ENCODE peak calls at places on chromosomes 13 and 19, in six cellular contexts. M is endodermal cell, Q is Peyer's patch, A is adrenal gland, T is HFFc6, N is thoracic aorta. O is an unnamed sample.

GRCh38 chr19:4284176-4284958 is 5.3 kb downstream of the SHD start:
- DNase-seq in M (peak), N (no peak), T (no peak), A (no peak), Q (peak), O (no peak)

GRCh38 chr19:10113592-10113963 is 2.1 kb downstream of the P2RY11 start:
- DNase-seq in M (no peak), A (no peak), Q (no peak), N (no peak), T (no peak), O (no peak)

GRCh38 chr13:86741762-86742285 is 929.3 kb upstream of the SLITRK5 start:
- DNase-seq in M (no peak), T (no peak), Q (no peak), N (no peak), A (no peak), O (no peak)

GRCh38 chr19:16876904-16877361 is 11.9 kb upstream of the F2RL3 start:
- DNase-seq in A (no peak), N (no peak), T (no peak), M (no peak), Q (no peak), O (no peak)

GRCh38 chr13:47337781-47338507 is 441.1 kb upstream of the HTR2A start:
- DNase-seq in N (no peak), M (peak), A (no peak), T (peak), Q (no peak), O (no peak)

GRCh38 chr13:81194362-81194761 is 853.4 kb upstream of the SPRY2 start:
- DNase-seq in A (no peak), Q (no peak), N (no peak), M (no peak), T (no peak), O (no peak)

GRCh38 chr19:2475018-2475701 is 767 bp upstream of the GADD45B start:
- DNase-seq in N (peak), M (peak), T (peak), Q (peak), A (peak), O (peak)

GRCh38 chr19:9878511-9879196 is 43.5 kb downstream of the PIN1 start:
- DNase-seq in A (no peak), N (no peak), T (no peak), M (no peak), Q (no peak), O (no peak)

GRCh38 chr19:54364775-54365257 is at the start of gene LAIR1:
- DNase-seq in N (no peak), T (no peak), M (no peak), A (no peak), Q (no peak), O (peak)

GRCh38 chr19:39296055-39296645 is at the start of gene IFNL1:
- DNase-seq in N (no peak), M (no peak), A (no peak), T (no peak), Q (no peak), O (peak)

GRCh38 chr13:62625214-62625613 is 1209.6 kb upstream of the PCDH20 start:
- DNase-seq in A (no peak), Q (no peak), M (no peak), T (no peak), N (no peak), O (no peak)

GRCh38 chr13:26759907-26760834 is at the start of gene GPR12:
- DNase-seq in T (no peak), A (no peak), M (peak), N (no peak), Q (no peak), O (no peak)

GRCh38 chr13:111531505-111531904 is 211.1 kb downstream of the TEX29 start:
- DNase-seq in M (no peak), Q (no peak), N (no peak), A (no peak), T (peak), O (no peak)
- TF ChIP-seq CTCF in M (no peak), Q (peak), N (no peak), A (no peak), T (no peak), O (peak)

GRCh38 chr19:33514885-33515485 is 6.6 kb downstream of the PEPD start:
- DNase-seq in Q (peak), T (peak), A (no peak), N (no peak), M (no peak), O (no peak)
- TF ChIP-seq CTCF in Q (no peak), T (no peak), A (no peak), N (no peak), M (no peak), O (no peak)

DNA sequence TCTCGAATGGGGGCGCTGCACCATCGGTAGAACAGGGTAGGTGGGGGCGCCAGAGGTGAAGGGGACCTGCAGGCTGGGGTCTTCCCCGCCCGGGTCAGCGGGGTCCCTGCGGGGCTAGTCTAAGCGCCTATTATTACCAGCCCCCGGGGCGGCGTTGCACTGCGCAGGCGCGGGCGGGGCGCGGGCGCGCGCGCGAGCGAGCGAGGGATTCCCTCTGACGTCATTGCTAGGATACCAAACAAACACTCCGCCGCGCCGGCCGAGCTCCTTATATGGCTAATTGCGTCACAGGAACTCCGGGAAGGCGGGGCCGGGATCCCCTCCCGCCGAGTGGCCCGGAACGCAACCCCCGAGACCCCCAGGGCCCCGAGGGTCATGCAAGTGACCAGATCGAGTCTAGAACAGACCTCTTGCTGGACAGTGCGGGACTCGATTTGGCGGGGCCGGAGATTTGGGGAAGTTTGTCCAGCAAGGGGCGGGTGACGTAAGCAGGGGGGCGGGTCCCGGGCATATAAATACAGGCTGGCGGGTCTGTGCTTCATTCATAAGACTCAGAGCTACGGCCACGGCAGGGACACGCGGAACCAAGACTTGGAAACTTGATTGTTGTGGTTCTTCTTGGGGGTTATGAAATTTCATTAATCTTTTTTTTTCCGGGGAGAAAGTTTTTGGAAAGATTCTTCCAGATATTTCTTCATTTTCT is at the start of gene FOSB:
- DNase-seq in M (peak), A (peak), T (peak), N (peak), Q (peak), O (peak)
- TF ChIP-seq CTCF in M (peak), A (no peak), T (peak), N (no peak), Q (no peak), O (no peak)

DNA sequence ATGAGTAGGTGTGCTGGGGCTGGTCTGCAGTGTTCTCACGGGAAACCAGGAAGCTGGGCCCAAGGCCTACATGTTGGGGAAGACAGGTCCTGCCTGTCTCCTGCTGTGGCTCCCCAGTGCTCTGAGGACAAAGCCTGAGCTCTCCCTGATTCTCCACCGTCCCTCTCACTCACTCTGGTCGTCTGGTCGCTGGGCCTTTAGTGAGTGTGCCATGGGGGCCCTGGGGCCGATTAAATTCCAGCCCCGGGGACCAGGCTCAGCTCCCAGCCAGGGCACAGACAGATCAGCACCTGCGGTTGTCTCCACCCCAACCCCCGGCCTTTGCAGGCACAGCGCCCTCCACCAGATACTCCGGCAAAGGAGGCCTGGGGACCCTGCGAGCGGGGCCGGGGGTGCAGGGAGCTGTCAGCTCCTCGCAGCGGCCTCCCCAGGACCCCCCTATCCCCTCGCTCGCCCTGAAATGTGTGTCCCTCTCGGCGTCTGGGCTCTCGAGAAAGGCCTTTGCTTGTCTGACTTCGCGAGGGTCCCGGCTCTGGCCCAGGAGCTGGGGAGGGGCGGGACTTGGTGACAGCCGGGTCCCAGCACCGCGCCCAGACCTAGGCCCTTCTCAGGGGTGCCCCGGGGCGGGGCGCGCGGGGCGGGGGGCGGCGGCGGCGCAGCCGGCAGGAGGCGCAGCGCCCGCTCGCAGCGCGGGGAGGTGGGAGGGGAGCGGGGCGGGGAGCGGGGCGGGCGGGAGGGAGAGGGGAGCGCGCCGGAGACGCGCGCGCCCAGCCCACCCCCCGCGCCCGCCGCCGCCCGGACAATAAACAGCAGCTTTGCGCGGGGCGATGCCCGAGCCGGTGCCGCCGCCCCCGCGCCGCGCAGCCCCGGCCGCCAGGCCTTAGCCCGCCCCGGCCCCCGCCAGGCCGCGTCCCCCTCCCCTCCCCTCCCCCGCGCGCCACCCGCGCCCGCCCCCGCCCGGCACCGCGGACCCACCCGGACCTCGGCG is at the start of gene PALM:
- DNase-seq in Q (no peak), A (no peak), N (no peak), T (no peak), M (peak), O (peak)
- TF ChIP-seq CTCF in Q (no peak), A (no peak), N (no peak), T (no peak), M (peak), O (peak)

GRCh38 chr19:6241056-6241455 is 38.7 kb downstream of the MLLT1 start:
- DNase-seq in Q (peak), M (no peak), N (no peak), T (no peak), A (no peak), O (no peak)
- TF ChIP-seq CTCF in Q (no peak), M (no peak), N (no peak), T (no peak), A (no peak), O (no peak)

GRCh38 chr19:12885749-12886706 is 973 bp downstream of the KLF1 start:
- DNase-seq in Q (peak), M (peak), N (no peak), T (no peak), A (no peak), O (no peak)

GRCh38 chr19:12884627-12884925 is 2.4 kb downstream of the KLF1 start:
- DNase-seq in N (no peak), A (no peak), Q (no peak), M (no peak), T (no peak), O (no peak)

GRCh38 chr19:12886943-12887747 is at the start of gene KLF1:
- DNase-seq in N (no peak), A (no peak), M (no peak), T (no peak), Q (no peak), O (no peak)

GRCh38 chr19:12884202-12884601 is 2.8 kb downstream of the KLF1 start:
- DNase-seq in N (no peak), T (no peak), A (no peak), M (no peak), Q (no peak), O (no peak)

GRCh38 chr19:12884926-12885748 is 1.9 kb downstream of the KLF1 start:
- DNase-seq in N (no peak), M (peak), A (peak), T (no peak), Q (peak), O (peak)
- TF ChIP-seq CTCF in N (peak), M (peak), A (peak), T (peak), Q (peak), O (peak)

GRCh38 chr19:30722801-30723200 is 350.6 kb downstream of the ZNF536 start:
- DNase-seq in Q (no peak), N (no peak), A (no peak), T (no peak), M (no peak), O (no peak)
- TF ChIP-seq CTCF in Q (no peak), N (no peak), A (no peak), T (no peak), M (no peak), O (no peak)